ENCODE peak calls at places on chromosome 13, in nine cellular contexts. Y is spleen, M is RWPE1, N is AG04449, I is thoracic aorta, P is neural progenitor cell, L is GM23338, J is A549, R is fibroblast of lung. W is an unnamed sample.

GRCh38 chr13:19991531-19991930 is 33.0 kb downstream of the ZMYM2 start:
- DNase-seq in Y (no peak), M (no peak), N (no peak), I (no peak), P (no peak), L (no peak), J (no peak), R (no peak), W (no peak)

GRCh38 chr13:110121312-110122083 is 185.5 kb downstream of the COL4A1 start:
- DNase-seq in Y (no peak), M (no peak), N (no peak), I (no peak), P (no peak), L (no peak), J (no peak), R (no peak), W (no peak)

GRCh38 chr13:94968757-94969086 is 256.4 kb upstream of the SOX21 start:
- DNase-seq in Y (no peak), M (no peak), N (no peak), I (no peak), P (no peak), L (no peak), J (no peak), R (peak), W (no peak)

GRCh38 chr13:76852991-76853390 is 33.2 kb downstream of the KCTD12 start:
- DNase-seq in Y (no peak), M (peak), N (no peak), I (no peak), P (no peak), L (no peak), J (no peak), R (peak), W (no peak)

GRCh38 chr13:21034602-21035190 is 26.7 kb downstream of the LATS2 start:
- DNase-seq in Y (no peak), M (no peak), N (no peak), I (no peak), P (peak), L (peak), J (no peak), R (no peak), W (no peak)

GRCh38 chr13:93502071-93502470 is 275.5 kb downstream of the GPC6 start:
- DNase-seq in Y (no peak), M (no peak), N (no peak), I (no peak), P (no peak), L (no peak), J (no peak), R (no peak), W (no peak)

GRCh38 chr13:30504081-30504480 is 38.3 kb upstream of the HMGB1 start:
- DNase-seq in Y (no peak), M (no peak), N (no peak), I (no peak), P (no peak), L (no peak), J (no peak), R (peak), W (no peak)

GRCh38 chr13:99657848-99658265 is 156.6 kb downstream of the TM9SF2 start:
- DNase-seq in Y (no peak), M (no peak), N (no peak), I (no peak), P (peak), L (peak), J (peak), R (peak), W (no peak)

GRCh38 chr13:79386125-79386822 is 19.8 kb downstream of the RBM26 start:
- DNase-seq in Y (no peak), M (peak), N (no peak), I (no peak), P (no peak), L (no peak), J (no peak), R (no peak), W (no peak)

GRCh38 chr13:68232351-68233130 is 1002.4 kb upstream of the PCDH9 start:
- DNase-seq in Y (no peak), M (no peak), N (no peak), I (no peak), P (peak), L (no peak), J (no peak), R (peak), W (no peak)

GRCh38 chr13:68234278-68234677 is 1004.1 kb upstream of the PCDH9 start:
- DNase-seq in Y (no peak), M (peak), N (no peak), I (no peak), P (peak), L (peak), J (peak), R (peak), W (no peak)
- TF ChIP-seq CTCF in Y (no peak), M (no peak), N (no peak), I (no peak), P (peak), L (peak), J (no peak), R (no peak), W (peak)

DNA sequence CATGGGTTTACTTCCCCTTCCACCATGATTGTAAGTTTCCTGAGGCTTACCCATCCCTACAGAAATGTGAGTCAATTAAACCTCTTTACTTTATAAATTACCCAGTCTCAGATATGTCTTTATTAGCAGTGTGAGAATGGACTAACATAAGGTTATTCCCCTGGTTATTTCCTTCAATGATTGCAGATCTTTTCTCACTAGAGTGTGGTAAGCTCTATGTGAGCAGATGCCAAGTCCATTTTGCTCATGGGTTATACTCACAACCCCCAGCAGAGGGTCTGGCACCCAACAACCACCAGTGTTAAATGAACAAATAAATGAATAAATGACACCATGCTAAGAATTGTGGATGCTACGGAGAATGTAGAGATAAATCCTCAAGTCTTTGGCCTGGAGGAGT is 472.8 kb downstream of the LIG4 start:
- DNase-seq in Y (no peak), M (no peak), N (no peak), I (no peak), P (no peak), L (no peak), J (no peak), R (no peak), W (no peak)
- TF ChIP-seq CTCF in Y (no peak), M (no peak), N (no peak), I (no peak), P (peak), L (no peak), J (no peak), R (no peak), W (no peak)

DNA sequence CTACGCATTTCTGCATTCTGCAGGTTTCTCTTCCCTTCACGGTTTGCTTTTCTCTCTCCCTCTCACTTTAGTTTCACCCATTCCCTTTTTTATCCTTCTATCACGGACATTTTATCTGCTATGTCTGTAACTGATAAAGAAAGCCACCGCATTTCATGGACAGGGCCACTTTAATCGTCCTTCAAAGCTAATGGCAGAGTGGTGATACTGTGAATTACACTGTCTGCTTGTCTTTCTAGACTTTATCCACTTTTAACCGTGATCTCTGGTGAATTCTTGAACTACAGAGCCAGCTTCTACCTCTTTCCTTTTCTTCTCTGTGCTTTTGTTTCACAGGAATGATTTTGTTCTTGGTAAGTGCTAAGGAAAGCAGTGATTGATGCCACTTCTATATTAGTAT is 760.4 kb downstream of the PCDH9 start:
- DNase-seq in Y (no peak), M (no peak), N (no peak), I (no peak), P (no peak), L (no peak), J (no peak), R (no peak), W (no peak)
- TF ChIP-seq CTCF in Y (no peak), M (no peak), N (no peak), I (no peak), P (no peak), L (no peak), J (no peak), R (no peak), W (no peak)

GRCh38 chr13:32414580-32414979 is 13.3 kb downstream of the N4BP2L1 start:
- DNase-seq in Y (no peak), M (no peak), N (no peak), I (no peak), P (no peak), L (no peak), J (no peak), R (no peak), W (no peak)

GRCh38 chr13:32419862-32420261 is 8.1 kb downstream of the N4BP2L1 start:
- DNase-seq in Y (no peak), M (no peak), N (no peak), I (no peak), P (no peak), L (no peak), J (no peak), R (no peak), W (no peak)

GRCh38 chr13:32417995-32418394 is 9.9 kb downstream of the N4BP2L1 start:
- DNase-seq in Y (no peak), M (no peak), N (no peak), I (no peak), P (no peak), L (no peak), J (no peak), R (no peak), W (no peak)

GRCh38 chr13:32413284-32413683 is 14.6 kb downstream of the N4BP2L1 start:
- DNase-seq in Y (no peak), M (no peak), N (no peak), I (no peak), P (no peak), L (no peak), J (no peak), R (no peak), W (no peak)

DNA sequence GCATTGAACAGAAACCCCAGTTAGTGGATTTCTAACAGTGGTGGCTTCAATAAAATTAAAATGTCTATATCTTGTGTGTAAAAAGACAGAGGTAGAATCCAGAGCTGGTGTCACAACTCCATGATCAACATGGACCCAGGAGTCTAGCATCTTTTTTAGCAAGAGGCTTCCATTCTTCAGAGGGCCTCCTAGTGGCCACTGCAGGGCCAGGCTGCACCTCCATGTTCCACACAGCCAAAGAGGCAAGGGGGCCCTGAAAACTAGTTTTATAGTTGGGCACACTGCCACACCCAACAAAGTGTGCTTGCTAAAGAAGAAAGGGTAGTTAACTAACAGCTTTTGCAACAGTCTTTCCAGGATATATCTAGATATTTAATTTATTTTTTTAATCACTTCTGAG is 12.9 kb downstream of the N4BP2L1 start:
- DNase-seq in Y (no peak), M (no peak), N (no peak), I (no peak), P (peak), L (peak), J (peak), R (no peak), W (no peak)
- TF ChIP-seq CTCF in Y (peak), M (peak), N (peak), I (no peak), P (peak), L (peak), J (peak), R (peak), W (peak)

DNA sequence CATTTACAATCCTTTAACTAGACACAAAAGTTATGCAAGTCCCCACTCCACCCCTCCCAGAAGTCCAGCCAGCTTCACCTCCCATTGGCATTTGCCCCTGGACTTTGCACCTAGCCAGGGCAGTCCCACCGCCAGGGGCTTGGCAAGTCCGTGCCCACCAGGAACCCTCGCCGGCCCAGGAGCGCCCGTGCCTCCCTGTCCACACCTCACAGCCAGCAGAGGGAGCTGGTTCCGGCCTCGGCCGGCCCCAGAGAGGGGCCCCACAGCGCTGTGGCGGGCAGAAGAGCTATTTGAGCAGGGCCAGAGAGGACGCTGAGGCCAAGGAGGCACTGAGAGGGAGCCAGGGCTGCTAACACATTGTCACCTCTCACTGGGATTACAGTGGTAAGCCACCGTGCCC is 796.6 kb upstream of the PCDH20 start:
- DNase-seq in Y (no peak), M (no peak), N (no peak), I (no peak), P (no peak), L (peak), J (no peak), R (no peak), W (no peak)
- TF ChIP-seq CTCF in Y (no peak), M (no peak), N (no peak), I (no peak), P (no peak), L (peak), J (no peak), R (no peak), W (no peak)

W was measured in chondrocyte.